ENCODE peak calls at places on chromosomes 11 and 22, in nine cellular contexts. Q, P, C, B, M, S, L, J and A are unnamed samples.

GRCh38 chr11:88231894-88232482 is 56.7 kb upstream of the RAB38 start:
- DNase-seq in Q (peak; percentile 40), P (no peak), C (no peak), B (peak; percentile 75), M (no peak), S (peak; percentile 7), L (peak; percentile 23), J (no peak), A (peak; percentile 8)

GRCh38 chr11:7587712-7588111 is 73.9 kb downstream of the PPFIBP2 start:
- DNase-seq in Q (no peak), P (no peak), C (no peak), B (no peak), M (no peak), S (no peak), L (no peak), J (no peak), A (no peak)

GRCh38 chr11:125886997-125887372 is 483 bp upstream of the HYLS1 start:
- DNase-seq in Q (no peak), P (peak; percentile 34), C (peak; percentile 66), B (peak; percentile 51), M (peak; percentile 29), S (peak; percentile 67), L (no peak), J (peak; percentile 30), A (no peak)

GRCh38 chr11:64990222-64990918 is 6.4 kb downstream of the BATF2 start:
- DNase-seq in Q (no peak), P (no peak), C (peak; percentile 29), B (peak; percentile 33), M (no peak), S (no peak), L (peak; percentile 54), J (no peak), A (no peak)

GRCh38 chr22:29480512-29481264 is 670 bp downstream of the NEFH start:
- DNase-seq in Q (peak; percentile 56), P (no peak), C (peak; percentile 31), B (peak; percentile 50), M (no peak), S (no peak), L (peak; percentile 80), J (no peak), A (no peak)

GRCh38 chr11:30801357-30801756 is 215.2 kb upstream of the MPPED2 start:
- DNase-seq in Q (no peak), P (no peak), C (no peak), B (no peak), M (no peak), S (no peak), L (no peak), J (no peak), A (no peak)

GRCh38 chr22:38291201-38291777 is 18.5 kb upstream of the TMEM184B start:
- DNase-seq in Q (no peak), P (no peak), C (no peak), B (no peak), M (no peak), S (no peak), L (no peak), J (no peak), A (no peak)

GRCh38 chr11:85531498-85531897 is 95.6 kb downstream of the DLG2 start:
- DNase-seq in Q (no peak), P (no peak), C (no peak), B (no peak), M (no peak), S (no peak), L (no peak), J (no peak), A (no peak)

GRCh38 chr22:50177537-50178470 is 7.3 kb downstream of the PANX2 start:
- DNase-seq in Q (no peak), P (no peak), C (no peak), B (no peak), M (no peak), S (no peak), L (no peak), J (no peak), A (no peak)

GRCh38 chr11:102733232-102733875 is 8.6 kb upstream of the MMP8 start:
- DNase-seq in Q (peak; percentile 47), P (peak; percentile 72), C (peak; percentile 75), B (peak; percentile 62), M (no peak), S (peak; percentile 64), L (peak; percentile 74), J (no peak), A (peak; percentile 74)

GRCh38 chr22:49963647-49964026 is 3.1 kb downstream of the PIM3 start:
- DNase-seq in Q (no peak), P (peak; percentile 43), C (peak; percentile 48), B (no peak), M (peak; percentile 48), S (no peak), L (no peak), J (peak; percentile 28), A (no peak)

GRCh38 chr11:119855066-119855465 is 126.1 kb upstream of the NECTIN1 start:
- DNase-seq in Q (no peak), P (no peak), C (no peak), B (no peak), M (no peak), S (no peak), L (no peak), J (no peak), A (no peak)

GRCh38 chr22:20758688-20759087 is 15.2 kb upstream of the SERPIND1 start:
- DNase-seq in Q (no peak), P (no peak), C (peak; percentile 1), B (no peak), M (no peak), S (peak; percentile 4), L (no peak), J (no peak), A (no peak)

GRCh38 chr11:12848413-12848812 is 160.7 kb upstream of the RASSF10 start:
- DNase-seq in Q (no peak), P (no peak), C (no peak), B (no peak), M (no peak), S (no peak), L (no peak), J (no peak), A (no peak)

GRCh38 chr11:4626207-4627105 is 10.8 kb upstream of the OR51D1 start:
- DNase-seq in Q (peak; percentile 79), P (peak; percentile 74), C (no peak), B (peak; percentile 73), M (peak; percentile 32), S (peak; percentile 78), L (peak; percentile 75), J (no peak), A (peak; percentile 77)

GRCh38 chr11:63682045-63682915 is 980 bp downstream of the RTN3 start:
- DNase-seq in Q (no peak), P (peak; percentile 48), C (peak; percentile 52), B (no peak), M (peak; percentile 34), S (peak; percentile 11), L (peak; percentile 21), J (no peak), A (peak; percentile 20)

GRCh38 chr11:3191586-3192324 is 26.6 kb upstream of the OSBPL5 start:
- DNase-seq in Q (no peak), P (peak; percentile 3), C (no peak), B (no peak), M (no peak), S (no peak), L (no peak), J (no peak), A (no peak)

DNA sequence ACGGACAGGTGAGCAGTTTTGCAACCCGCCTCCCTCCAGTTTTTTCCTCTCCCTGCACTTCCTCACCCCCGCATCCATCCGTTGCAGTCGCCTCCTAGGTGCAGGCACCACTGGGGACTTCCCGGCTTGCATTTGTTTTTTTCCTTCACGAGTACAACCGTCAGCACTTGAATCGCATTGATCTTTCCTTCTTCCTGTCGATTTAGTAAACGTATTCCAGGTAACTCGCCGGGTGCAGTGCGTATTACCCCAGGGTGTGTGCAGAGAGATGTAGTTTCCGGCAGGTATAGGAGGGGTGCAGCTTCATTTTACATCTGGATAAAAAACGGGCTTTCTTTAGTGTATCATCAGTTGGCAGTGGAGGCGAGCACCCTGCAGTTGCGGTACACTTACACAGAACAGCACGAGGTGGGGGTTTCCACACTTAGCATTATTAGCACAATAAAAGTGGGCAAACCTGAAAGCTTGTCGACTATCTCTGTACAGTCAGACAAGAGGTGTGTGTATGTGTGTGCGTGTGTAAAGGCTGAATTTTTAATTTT is at the start of gene SORL1-AS1:
- DNase-seq in Q (peak; percentile 5), P (peak; percentile 45), C (peak; percentile 63), B (no peak), M (no peak), S (peak; percentile 3), L (peak; percentile 28), J (no peak), A (peak; percentile 13)
- TF ChIP-seq CTCF in Q (no peak), P (no peak), C (no peak), B (no peak), M (no peak), S (no peak), L (no peak), J (no peak), A (no peak)

DNA sequence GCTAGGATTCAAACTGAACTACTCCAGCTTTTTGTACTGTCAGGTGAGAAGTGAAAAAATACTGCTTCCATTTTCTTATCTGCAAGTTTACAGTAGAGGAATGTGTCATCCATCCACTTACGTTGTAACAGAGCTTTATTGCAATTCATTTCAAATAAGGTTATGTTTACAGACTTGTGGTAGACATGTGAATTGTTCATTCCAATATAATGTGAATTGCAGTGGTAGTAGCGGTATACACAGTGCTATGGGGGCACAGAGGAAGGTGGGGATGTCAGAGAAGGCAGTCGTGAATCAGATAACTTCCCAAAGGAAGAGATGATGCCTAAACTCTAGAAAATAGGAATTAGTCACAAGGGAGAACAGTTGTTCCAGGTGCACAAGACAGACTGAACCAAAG is 42.5 kb downstream of the CEP57 start:
- DNase-seq in Q (peak; percentile 97), P (no peak), C (no peak), B (peak; percentile 58), M (no peak), S (no peak), L (no peak), J (no peak), A (no peak)
- TF ChIP-seq CTCF in Q (peak; percentile 11), P (no peak), C (no peak), B (no peak), M (no peak), S (no peak), L (no peak), J (no peak), A (no peak)

DNA sequence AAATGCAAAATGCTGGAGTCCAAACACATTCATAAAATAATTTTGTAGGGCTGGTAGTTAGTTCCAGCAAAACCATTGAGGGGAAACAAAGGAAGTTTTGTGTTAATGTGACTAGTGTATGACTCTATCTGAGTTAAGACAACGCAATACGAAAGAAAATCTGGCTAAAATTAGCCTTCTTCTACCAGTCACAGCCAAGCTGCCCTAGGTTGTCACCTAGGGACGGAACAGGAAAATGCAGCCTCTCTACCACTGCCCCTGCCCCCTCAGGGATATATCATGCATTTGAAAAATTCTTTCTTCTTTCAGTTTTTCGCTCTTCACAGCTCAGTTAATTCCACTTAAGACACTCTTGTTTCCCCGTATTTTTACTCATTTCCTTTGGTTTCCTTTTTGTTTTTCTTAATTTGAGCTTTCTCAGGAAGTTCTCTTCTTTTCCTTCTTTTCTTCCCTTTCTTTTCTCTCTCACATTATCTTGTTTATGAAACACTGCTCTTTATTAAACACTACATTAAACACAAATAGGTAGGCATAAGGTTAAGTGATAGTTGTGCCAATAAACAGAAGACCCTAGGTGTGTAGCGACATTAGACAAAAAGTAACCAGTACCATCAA is 30.6 kb downstream of the KIRREL3 start:
- DNase-seq in Q (peak; percentile 83), P (no peak), C (no peak), B (peak; percentile 53), M (no peak), S (peak; percentile 25), L (no peak), J (no peak), A (peak; percentile 47)
- TF ChIP-seq CTCF in Q (peak; percentile 93), P (no peak), C (no peak), B (peak; percentile 70), M (no peak), S (peak; percentile 31), L (peak; percentile 14), J (no peak), A (peak; percentile 64)

GRCh38 chr22:35410663-35411034 is 10.7 kb downstream of the MCM5 start:
- DNase-seq in Q (no peak), P (no peak), C (no peak), B (no peak), M (no peak), S (no peak), L (no peak), J (no peak), A (no peak)
- TF ChIP-seq CTCF in Q (no peak), P (no peak), C (no peak), B (no peak), M (no peak), S (no peak), L (no peak), J (no peak), A (no peak)